ENCODE peak calls at places on chromosome 6, in eight cellular contexts. B, L, Q, U, J, C, E and Z are unnamed samples.

GRCh38 chr6:136464874-136465273 is 85.3 kb downstream of the MAP7 start:
- DNase-seq in B (no peak), L (no peak), Q (no peak), U (no peak), J (no peak), C (no peak), E (no peak), Z (no peak)

GRCh38 chr6:43635387-43636311 is at the start of gene MAD2L1BP:
- DNase-seq in B (peak), L (peak), Q (peak), U (peak), J (peak), C (peak), E (peak), Z (peak)

GRCh38 chr6:3432416-3432815 is 24.4 kb downstream of the SLC22A23 start:
- DNase-seq in B (no peak), L (no peak), Q (no peak), U (no peak), J (no peak), C (no peak), E (no peak), Z (no peak)

GRCh38 chr6:34817337-34817910 is 25.5 kb downstream of the BLTP3A start:
- DNase-seq in B (no peak), L (no peak), Q (no peak), U (no peak), J (no peak), C (no peak), E (no peak), Z (no peak)

GRCh38 chr6:158441639-158442308 is 118.1 kb upstream of the TMEM181 start:
- DNase-seq in B (no peak), L (no peak), Q (no peak), U (no peak), J (no peak), C (no peak), E (no peak), Z (no peak)

GRCh38 chr6:127792616-127793015 is 108.2 kb downstream of the THEMIS start:
- DNase-seq in B (no peak), L (no peak), Q (no peak), U (no peak), J (no peak), C (no peak), E (no peak), Z (no peak)

GRCh38 chr6:135182993-135183531 is 2.0 kb downstream of the MYB start:
- DNase-seq in B (peak), L (peak), Q (peak), U (no peak), J (peak), C (no peak), E (no peak), Z (no peak)

GRCh38 chr6:75280131-75280855 is 4.3 kb downstream of the TMEM30A start:
- DNase-seq in B (no peak), L (no peak), Q (no peak), U (no peak), J (no peak), C (no peak), E (no peak), Z (no peak)

GRCh38 chr6:151254451-151255081 is 14.8 kb downstream of the AKAP12 start:
- DNase-seq in B (no peak), L (no peak), Q (no peak), U (no peak), J (no peak), C (no peak), E (no peak), Z (no peak)

GRCh38 chr6:160791981-160792418 is 90.0 kb downstream of the PLG start:
- DNase-seq in B (no peak), L (no peak), Q (no peak), U (no peak), J (no peak), C (no peak), E (no peak), Z (no peak)

GRCh38 chr6:160788806-160789205 is 86.8 kb downstream of the PLG start:
- DNase-seq in B (no peak), L (no peak), Q (no peak), U (no peak), J (no peak), C (no peak), E (no peak), Z (no peak)

GRCh38 chr6:160791459-160791858 is 89.4 kb downstream of the PLG start:
- DNase-seq in B (no peak), L (no peak), Q (no peak), U (no peak), J (no peak), C (peak), E (no peak), Z (no peak)

GRCh38 chr6:160789263-160790027 is 87.4 kb downstream of the PLG start:
- DNase-seq in B (no peak), L (no peak), Q (no peak), U (no peak), J (no peak), C (peak), E (no peak), Z (no peak)

GRCh38 chr6:160790028-160790792 is 88.2 kb downstream of the PLG start:
- DNase-seq in B (peak), L (no peak), Q (no peak), U (no peak), J (no peak), C (no peak), E (no peak), Z (no peak)
- TF ChIP-seq CTCF in B (no peak), L (no peak), Q (no peak), U (no peak), J (no peak), C (no peak), E (peak), Z (no peak)

GRCh38 chr6:13810688-13811446 is 3.5 kb downstream of the MCUR1 start:
- DNase-seq in B (no peak), L (no peak), Q (no peak), U (no peak), J (no peak), C (no peak), E (no peak), Z (no peak)
- TF ChIP-seq POLR2AphosphoS5 in B (no peak), L (no peak), Q (no peak), U (no peak), J (no peak), C (no peak), E (no peak), Z (no peak)

GRCh38 chr6:30571085-30572077 is at the start of gene ABCF1:
- DNase-seq in B (peak), L (peak), Q (peak), U (peak), J (peak), C (peak), E (peak), Z (peak)
- TF ChIP-seq POLR2A in B (peak), L (no peak), Q (peak), U (no peak), J (peak), C (peak), E (peak), Z (peak)

GRCh38 chr6:119349041-119349340 is 570 bp downstream of the MAN1A1 start:
- DNase-seq in B (peak), L (peak), Q (peak), U (no peak), J (peak), C (no peak), E (no peak), Z (no peak)

GRCh38 chr6:119351005-119351394 is 1.4 kb upstream of the MAN1A1 start:
- DNase-seq in B (no peak), L (no peak), Q (no peak), U (no peak), J (no peak), C (no peak), E (no peak), Z (no peak)

GRCh38 chr6:119348308-119349040 is 1.1 kb downstream of the MAN1A1 start:
- DNase-seq in B (peak), L (peak), Q (peak), U (peak), J (peak), C (no peak), E (peak), Z (peak)

GRCh38 chr6:119350202-119351004 is 842 bp upstream of the MAN1A1 start:
- DNase-seq in B (no peak), L (no peak), Q (no peak), U (no peak), J (no peak), C (no peak), E (peak), Z (no peak)

DNA sequence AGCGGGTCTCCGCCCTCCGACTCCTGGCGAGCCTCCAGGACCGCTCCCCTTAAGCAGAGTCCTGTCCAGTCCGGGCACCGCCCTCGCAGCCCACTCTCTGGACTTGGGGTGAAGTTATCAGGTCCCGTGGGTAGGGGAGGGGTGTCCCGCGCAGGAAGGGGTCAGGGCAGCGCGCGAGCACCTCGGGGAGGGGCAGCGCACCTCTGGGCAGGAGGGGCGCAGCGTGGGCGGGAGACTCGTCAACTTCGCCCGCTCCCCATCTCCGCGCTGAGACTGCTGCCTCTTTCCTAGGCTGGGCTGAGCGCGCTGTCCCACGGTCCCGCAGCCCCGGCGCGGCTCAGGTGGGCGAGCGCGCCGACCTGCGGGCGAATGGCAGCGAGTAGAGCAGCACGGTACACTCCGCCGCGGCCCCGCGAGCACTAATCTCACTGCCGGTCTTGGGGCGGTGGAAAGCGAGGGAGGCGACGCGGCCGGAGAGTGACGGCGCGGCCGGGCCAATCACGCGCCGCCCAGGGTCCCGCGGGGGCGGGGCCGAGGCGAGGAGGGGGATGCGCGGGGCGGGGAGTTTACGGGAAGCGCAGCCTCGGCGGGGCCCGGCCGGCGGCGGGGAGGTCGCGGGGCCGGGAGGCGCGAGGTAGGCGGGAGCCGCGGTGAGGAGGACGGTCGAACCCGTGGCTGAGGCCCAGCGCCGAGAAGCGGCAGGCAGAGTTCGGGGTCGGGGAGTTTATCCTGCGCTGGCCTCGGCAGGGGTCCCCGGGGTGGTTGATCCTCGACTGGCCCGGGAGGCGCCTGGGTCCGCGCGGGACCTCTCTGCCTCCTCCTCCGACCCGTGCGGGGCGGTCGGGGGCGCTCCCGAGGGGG is at the start of gene MAN1A1:
- DNase-seq in B (peak), L (peak), Q (peak), U (peak), J (peak), C (no peak), E (peak), Z (peak)
- TF ChIP-seq CTCF in B (no peak), L (no peak), Q (peak), U (no peak), J (no peak), C (no peak), E (peak), Z (no peak)

GRCh38 chr6:169145476-169145875 is 108.2 kb downstream of the THBS2 start:
- DNase-seq in B (no peak), L (no peak), Q (no peak), U (no peak), J (no peak), C (no peak), E (no peak), Z (no peak)

GRCh38 chr6:169139179-169139971 is 114.3 kb downstream of the THBS2 start:
- DNase-seq in B (no peak), L (no peak), Q (peak), U (no peak), J (no peak), C (no peak), E (no peak), Z (no peak)

GRCh38 chr6:169144356-169144755 is 109.3 kb downstream of the THBS2 start:
- DNase-seq in B (no peak), L (no peak), Q (no peak), U (no peak), J (no peak), C (no peak), E (no peak), Z (no peak)

GRCh38 chr6:169140986-169141495 is 112.6 kb downstream of the THBS2 start:
- DNase-seq in B (no peak), L (no peak), Q (no peak), U (no peak), J (no peak), C (no peak), E (no peak), Z (no peak)

GRCh38 chr6:169141706-169142705 is 111.6 kb downstream of the THBS2 start:
- DNase-seq in B (no peak), L (no peak), Q (no peak), U (no peak), J (peak), C (no peak), E (no peak), Z (peak)
- TF ChIP-seq POLR2AphosphoS5 in B (no peak), L (peak), Q (no peak), U (no peak), J (peak), C (no peak), E (no peak), Z (peak)